ENCODE peak calls at places on chromosomes 16 and 17, in eight cellular contexts. H is ascending aorta; M is CD8-positive, alpha-beta T cell; C is RWPE1; D is CD4-positive, alpha-beta memory T cell; V is A549; G is dorsolateral prefrontal cortex; X is transverse colon. U is an unnamed sample.

GRCh38 chr17:57356722-57357391 is 100.5 kb downstream of the MSI2 start:
- DNase-seq in G (no peak), M (no peak), X (peak), D (no peak), V (no peak), C (no peak), H (no peak), U (peak)

GRCh38 chr16:70433456-70434103 is 5.3 kb downstream of the ST3GAL2 start:
- DNase-seq in C (no peak), V (no peak), M (no peak), G (no peak), H (no peak), X (peak), D (no peak), U (no peak)

GRCh38 chr16:89026121-89026612 is 49.2 kb upstream of the CBFA2T3 start:
- DNase-seq in M (no peak), C (no peak), H (no peak), D (peak), V (no peak), G (no peak), X (no peak), U (no peak)

GRCh38 chr16:30837904-30838303 is 50.9 kb upstream of the ZNF629 start:
- DNase-seq in H (no peak), M (no peak), V (no peak), C (no peak), D (no peak), X (no peak), G (no peak), U (no peak)

GRCh38 chr17:76726231-76726765 is at the start of gene JMJD6:
- DNase-seq in M (peak), D (no peak), X (peak), G (no peak), V (peak), C (peak), H (peak), U (peak)

GRCh38 chr16:3548445-3548844 is 28.8 kb downstream of the NLRC3 start:
- DNase-seq in D (no peak), G (no peak), C (no peak), V (no peak), H (no peak), X (no peak), M (no peak), U (no peak)

GRCh38 chr17:38562215-38562569 is 43.6 kb downstream of the SRCIN1 start:
- DNase-seq in M (no peak), X (no peak), D (no peak), C (no peak), G (no peak), H (no peak), V (no peak), U (no peak)

GRCh38 chr16:3223913-3224515 is 10.9 kb downstream of the ZNF200 start:
- DNase-seq in G (no peak), C (no peak), M (no peak), D (no peak), H (no peak), X (no peak), V (no peak), U (no peak)

GRCh38 chr17:63412234-63412633 is 33.9 kb downstream of the CYB561 start:
- DNase-seq in G (no peak), H (no peak), M (no peak), C (no peak), V (no peak), D (no peak), X (no peak), U (no peak)

GRCh38 chr17:50658602-50659001 is 23.9 kb downstream of the ABCC3 start:
- DNase-seq in G (no peak), C (no peak), M (no peak), H (no peak), D (no peak), V (no peak), X (no peak), U (no peak)

GRCh38 chr17:6696906-6697305 is 16.3 kb downstream of the SLC13A5 start:
- DNase-seq in G (no peak), D (no peak), M (no peak), C (no peak), V (no peak), H (no peak), X (no peak), U (no peak)

GRCh38 chr16:74724820-74725549 is 24.3 kb upstream of the MLKL start:
- DNase-seq in M (no peak), H (no peak), C (peak), G (peak), D (no peak), V (no peak), X (no peak), U (peak)

GRCh38 chr16:23952128-23953041 is 116.6 kb downstream of the PRKCB start:
- DNase-seq in H (no peak), D (peak), G (no peak), C (no peak), X (no peak), M (no peak), V (no peak), U (peak)

GRCh38 chr17:55161935-55162555 is 102.7 kb upstream of the HLF start:
- DNase-seq in H (no peak), X (no peak), G (no peak), M (no peak), V (peak), D (no peak), C (peak), U (no peak)

GRCh38 chr17:47918991-47919390 is 22.4 kb upstream of the PNPO start:
- DNase-seq in X (no peak), D (no peak), C (no peak), M (no peak), V (no peak), G (no peak), H (no peak), U (no peak)

GRCh38 chr17:49916854-49917515 is 52.0 kb upstream of the DLX4 start:
- DNase-seq in V (no peak), D (no peak), M (no peak), X (no peak), C (no peak), H (no peak), G (no peak), U (no peak)

GRCh38 chr16:3601614-3602319 is 9.6 kb downstream of the SLX4 start:
- DNase-seq in X (no peak), G (no peak), H (no peak), C (no peak), V (no peak), D (no peak), M (no peak), U (no peak)

GRCh38 chr16:30949655-30950515 is 1.0 kb downstream of the ORAI3 start:
- DNase-seq in M (no peak), D (peak), X (peak), V (peak), G (no peak), H (peak), C (peak), U (no peak)

GRCh38 chr17:83084214-83084613 is 4.8 kb downstream of the METRNL start:
- DNase-seq in C (no peak), G (no peak), D (no peak), H (no peak), V (no peak), X (no peak), M (no peak), U (no peak)
- H3K27ac ChIP-seq in C (peak), G (no peak), D (no peak), H (peak), V (peak), X (peak), M (no peak), U (no peak)

GRCh38 chr16:4688674-4689045 is 4.7 kb upstream of the NUDT16L1 start:
- DNase-seq in D (no peak), V (no peak), G (no peak), M (no peak), X (no peak), H (no peak), C (no peak), U (no peak)
- H3K27ac ChIP-seq in D (no peak), V (no peak), G (no peak), M (no peak), X (no peak), H (no peak), C (peak), U (no peak)

GRCh38 chr16:72974142-72974769 is 73.7 kb downstream of the ZFHX3 start:
- DNase-seq in D (no peak), G (no peak), X (no peak), H (no peak), V (no peak), M (no peak), C (no peak), U (no peak)

GRCh38 chr16:72978212-72978611 is 69.7 kb downstream of the ZFHX3 start:
- DNase-seq in M (no peak), H (no peak), V (no peak), D (no peak), C (no peak), X (no peak), G (no peak), U (no peak)

GRCh38 chr16:72977127-72977526 is 70.8 kb downstream of the ZFHX3 start:
- DNase-seq in D (no peak), X (no peak), H (no peak), C (no peak), G (no peak), V (no peak), M (no peak), U (no peak)

GRCh38 chr16:72976747-72977064 is 71.2 kb downstream of the ZFHX3 start:
- DNase-seq in X (no peak), M (no peak), D (no peak), V (no peak), C (no peak), H (no peak), G (no peak), U (no peak)

GRCh38 chr16:72976047-72976746 is 71.7 kb downstream of the ZFHX3 start:
- DNase-seq in D (no peak), G (no peak), C (no peak), H (no peak), V (no peak), M (no peak), X (no peak), U (no peak)
- H3K27ac ChIP-seq in D (no peak), G (no peak), C (peak), H (no peak), V (no peak), M (no peak), X (no peak), U (no peak)

GRCh38 chr17:800446-801242 is 18.5 kb downstream of the MRM3 start:
- DNase-seq in X (no peak), M (no peak), D (no peak), G (no peak), C (no peak), H (no peak), V (no peak), U (no peak)

GRCh38 chr17:801660-802059 is 19.5 kb downstream of the MRM3 start:
- DNase-seq in X (no peak), D (no peak), H (no peak), M (no peak), V (no peak), G (no peak), C (no peak), U (no peak)

GRCh38 chr17:804541-805435 is 22.6 kb downstream of the MRM3 start:
- DNase-seq in V (no peak), X (no peak), G (no peak), H (no peak), C (no peak), D (no peak), M (no peak), U (no peak)

GRCh38 chr17:802481-802880 is 20.3 kb downstream of the MRM3 start:
- DNase-seq in M (no peak), H (no peak), D (no peak), V (no peak), C (no peak), G (no peak), X (no peak), U (no peak)

DNA sequence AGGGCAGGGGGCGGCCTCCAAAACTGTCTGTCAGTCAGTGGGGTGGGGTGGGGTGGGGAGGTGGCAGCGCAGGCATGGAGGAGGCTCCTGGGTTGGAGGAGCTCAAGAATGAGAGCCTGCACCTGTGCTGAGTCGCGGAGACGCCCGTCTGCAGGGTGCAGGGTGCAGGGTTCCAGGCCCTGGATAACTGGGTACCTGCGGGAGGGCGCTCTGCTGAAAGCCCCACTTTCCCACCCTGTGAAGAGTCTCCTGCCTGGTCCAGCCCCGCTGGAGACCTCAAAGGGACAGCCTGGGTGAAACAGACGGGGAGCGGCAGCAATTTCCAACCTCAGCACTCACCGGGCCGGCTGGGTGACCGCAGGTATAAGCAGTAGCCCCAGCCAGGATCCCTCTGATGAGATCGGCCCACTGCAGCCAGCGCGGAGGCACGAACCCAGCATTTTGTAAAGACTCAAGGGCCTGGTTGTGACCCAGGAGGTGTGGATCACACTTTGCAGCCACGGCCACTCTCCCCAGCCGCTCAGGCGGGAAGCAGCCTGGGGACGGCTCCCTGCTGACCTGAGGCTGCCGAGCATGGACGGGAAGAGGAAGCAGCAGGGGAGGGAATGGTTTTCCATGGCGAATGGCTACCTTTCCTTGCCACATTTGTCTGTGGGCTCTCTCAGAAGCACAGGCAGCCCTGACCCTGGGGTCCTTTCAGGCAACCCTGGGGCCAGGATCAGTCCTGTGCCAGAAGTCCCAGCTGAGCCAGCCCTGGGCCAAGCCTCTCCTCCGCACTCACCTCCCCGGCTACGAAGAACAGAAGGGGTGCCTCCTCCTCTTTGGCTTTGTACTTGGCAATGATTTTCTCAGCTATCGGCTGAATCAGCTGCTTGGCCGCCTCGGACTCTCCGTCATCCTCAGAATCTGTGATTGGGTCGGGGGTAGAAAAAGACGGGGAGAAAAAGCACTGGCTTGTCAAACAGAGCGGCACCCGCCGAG is 21.0 kb downstream of the MRM3 start:
- DNase-seq in X (no peak), V (no peak), H (no peak), D (no peak), C (no peak), G (no peak), M (no peak), U (no peak)
- H3K27ac ChIP-seq in X (no peak), V (no peak), H (no peak), D (no peak), C (peak), G (no peak), M (no peak), U (no peak)

GRCh38 chr17:78724544-78724943 is 57.5 kb downstream of the CYTH1 start:
- DNase-seq in V (no peak), X (no peak), C (no peak), G (peak), M (no peak), D (no peak), H (no peak), U (peak)

GRCh38 chr17:78727057-78727456 is 55.0 kb downstream of the CYTH1 start:
- DNase-seq in X (no peak), H (no peak), C (no peak), D (no peak), M (no peak), G (no peak), V (no peak), U (no peak)

GRCh38 chr17:78726471-78727010 is 55.5 kb downstream of the CYTH1 start:
- DNase-seq in H (no peak), M (no peak), D (no peak), V (no peak), C (no peak), G (no peak), X (no peak), U (no peak)

GRCh38 chr17:78724999-78725398 is 57.1 kb downstream of the CYTH1 start:
- DNase-seq in C (no peak), M (no peak), V (no peak), G (no peak), X (no peak), H (no peak), D (no peak), U (no peak)

GRCh38 chr17:78725448-78726021 is 56.5 kb downstream of the CYTH1 start:
- DNase-seq in H (no peak), D (peak), C (no peak), X (no peak), M (no peak), G (no peak), V (no peak), U (no peak)
- H3K27ac ChIP-seq in H (no peak), D (peak), C (no peak), X (no peak), M (peak), G (peak), V (peak), U (peak)

DNA sequence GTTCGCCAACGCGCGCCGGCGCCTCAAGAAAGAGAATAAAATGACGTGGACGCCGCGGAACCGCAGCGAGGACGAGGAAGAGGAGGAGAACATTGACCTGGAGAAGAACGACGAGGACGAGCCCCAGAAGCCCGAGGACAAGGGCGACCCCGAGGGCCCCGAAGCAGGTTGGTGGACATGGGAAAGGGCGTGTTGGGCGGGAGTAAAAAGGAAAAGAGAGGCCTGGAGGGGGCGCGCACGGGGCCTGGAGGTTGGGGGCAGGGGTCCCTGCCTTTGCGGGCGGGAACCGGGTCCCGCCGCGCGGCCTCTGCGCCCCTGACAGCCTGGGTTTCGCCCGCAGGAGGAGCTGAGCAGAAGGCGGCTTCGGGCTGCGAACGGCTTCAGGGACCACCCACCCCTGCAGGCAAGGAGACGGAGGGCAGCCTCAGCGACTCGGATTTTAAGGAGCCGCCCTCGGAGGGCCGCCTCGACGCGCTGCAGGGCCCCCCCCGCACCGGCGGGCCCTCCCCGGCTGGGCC is 2.1 kb downstream of the IRX5 start:
- DNase-seq in M (no peak), C (no peak), D (no peak), G (no peak), H (no peak), X (no peak), V (no peak), U (no peak)
- H3K27ac ChIP-seq in M (no peak), C (no peak), D (no peak), G (no peak), H (no peak), X (no peak), V (no peak), U (no peak)

DNA sequence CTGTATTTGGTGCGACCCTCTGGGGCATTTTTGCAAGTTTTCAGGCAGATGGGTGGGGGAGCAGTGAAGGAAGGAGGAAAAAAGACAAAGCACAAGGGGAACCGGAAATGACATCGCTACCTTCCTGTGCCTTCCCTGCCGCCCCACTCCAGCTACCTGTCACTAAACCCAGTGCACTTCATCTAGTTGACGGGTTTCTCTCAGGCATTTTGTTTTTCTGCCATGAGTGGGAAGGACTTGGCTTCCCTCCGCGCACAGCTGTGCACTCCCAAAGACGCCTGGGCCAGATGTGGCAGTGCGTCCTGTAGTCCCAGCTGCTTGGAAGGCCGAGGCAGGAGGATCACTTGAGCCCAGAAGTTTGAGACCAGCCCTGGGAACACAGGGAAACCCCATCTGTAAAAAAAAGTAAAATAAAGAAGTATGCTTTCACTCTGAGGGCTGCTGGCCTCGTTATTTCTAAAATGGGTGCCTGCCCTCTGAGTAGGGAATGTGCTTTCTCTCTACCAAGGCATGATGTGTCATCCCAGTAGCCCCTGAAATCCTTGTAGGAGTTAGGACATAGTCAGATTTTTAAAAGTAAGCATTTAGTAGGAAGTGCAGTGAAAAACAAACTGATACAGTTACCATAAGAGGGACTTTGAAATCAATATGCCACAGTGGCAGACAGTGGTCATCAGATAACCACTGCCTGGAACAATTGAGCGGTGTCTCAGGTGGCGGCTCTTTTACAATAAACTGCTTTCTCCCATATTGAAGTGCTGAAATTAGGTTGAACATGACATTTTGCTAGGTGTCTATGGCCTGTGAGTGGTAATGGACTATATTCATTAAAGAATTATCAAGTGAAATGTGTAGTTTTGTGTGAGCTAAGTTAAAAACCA is 214.4 kb downstream of the RPTOR start:
- DNase-seq in C (no peak), M (peak), G (no peak), X (no peak), H (no peak), V (no peak), D (peak), U (no peak)
- H3K27ac ChIP-seq in C (peak), M (peak), G (no peak), X (peak), H (no peak), V (no peak), D (peak), U (no peak)

GRCh38 chr16:85857406-85857805 is 41.6 kb upstream of the IRF8 start:
- DNase-seq in G (no peak), H (no peak), X (no peak), C (no peak), D (no peak), M (no peak), V (no peak), U (no peak)
- H3K27ac ChIP-seq in G (no peak), H (no peak), X (no peak), C (no peak), D (no peak), M (no peak), V (no peak), U (no peak)

DNA sequence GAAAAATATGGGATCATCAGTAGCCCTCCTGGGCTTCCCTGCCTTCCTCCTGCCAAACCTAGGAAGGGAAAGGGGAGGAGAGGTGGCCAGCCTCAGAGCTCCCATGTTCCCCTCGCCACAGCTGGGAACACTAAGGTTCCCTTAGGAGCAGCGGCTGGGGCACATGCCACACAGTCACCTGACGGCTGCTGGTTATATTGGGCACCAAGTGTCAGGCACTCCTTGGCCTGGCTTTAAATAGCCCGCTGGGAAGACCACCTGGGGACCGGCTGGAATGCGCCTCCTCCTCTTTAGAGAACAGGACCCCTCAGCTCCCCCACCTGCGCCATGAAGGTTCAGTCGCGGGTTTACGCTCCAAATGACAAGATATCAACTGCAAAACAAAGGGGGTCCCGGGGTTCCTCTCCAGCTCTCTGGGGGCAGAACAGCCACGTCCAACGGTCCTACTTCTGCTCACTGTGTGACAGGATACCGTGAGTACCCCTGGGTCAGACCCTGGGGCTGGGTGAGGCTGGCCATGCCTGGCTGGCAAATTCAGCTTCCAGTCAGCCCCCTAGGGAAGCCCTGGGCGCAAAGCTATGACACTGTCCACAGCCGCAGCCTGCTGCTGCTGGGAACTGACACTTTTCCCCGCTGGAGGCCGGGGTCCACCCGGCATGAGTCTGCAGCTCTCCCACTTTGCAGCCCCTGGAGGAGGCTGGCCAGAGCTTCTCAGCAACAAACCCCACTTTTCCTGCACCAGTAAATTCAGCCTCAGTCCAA is 3.3 kb downstream of the SMIM5 start:
- DNase-seq in C (no peak), H (no peak), D (no peak), X (no peak), G (no peak), M (no peak), V (no peak), U (no peak)
- H3K27ac ChIP-seq in C (peak), H (no peak), D (no peak), X (peak), G (peak), M (no peak), V (no peak), U (peak)

U was measured in caudate nucleus.